ENCODE peak calls at places on chromosomes 4 and X, in six cellular contexts. I is GM12892, U is K562, L is HepG2, O is GM12878, E is H1. C is an unnamed sample.

GRCh38 chr4:24472514-24473308 is 111.6 kb downstream of the DHX15 start:
- DNase-seq in U (peak), L (peak), I (peak), E (peak), O (no peak), C (peak)

GRCh38 chr4:86544313-86544966 is 49.7 kb upstream of the PTPN13 start:
- DNase-seq in U (no peak), E (no peak), I (no peak), L (no peak), O (no peak), C (no peak)

GRCh38 chr4:17468638-17469221 is 43.2 kb downstream of the QDPR start:
- DNase-seq in E (no peak), I (no peak), L (peak), O (no peak), U (peak), C (no peak)

GRCh38 chr4:151874328-151874727 is 113.5 kb upstream of the GATB start:
- DNase-seq in U (no peak), O (no peak), E (no peak), I (no peak), L (no peak), C (no peak)

GRCh38 chrX:20285513-20285912 is 18.8 kb upstream of the RPS6KA3 start:
- DNase-seq in O (no peak), E (no peak), U (no peak), I (no peak), L (no peak), C (no peak)

GRCh38 chr4:173536808-173537429 is 6.9 kb upstream of the HAND2 start:
- DNase-seq in O (no peak), I (no peak), L (peak), E (peak), U (no peak), C (no peak)

GRCh38 chr4:62408467-62408866 is 1208.3 kb downstream of the ADGRL3 start:
- DNase-seq in L (no peak), I (no peak), E (no peak), O (no peak), U (no peak), C (no peak)

GRCh38 chrX:39513836-39514235 is 583.9 kb downstream of the BCOR start:
- DNase-seq in U (peak), E (no peak), L (no peak), O (no peak), I (no peak), C (no peak)

GRCh38 chr4:114326358-114326757 is 272.2 kb upstream of the UGT8 start:
- DNase-seq in I (no peak), O (no peak), E (no peak), U (no peak), L (no peak), C (no peak)

GRCh38 chrX:107775000-107775733 is 420 bp downstream of the TSC22D3 start:
- DNase-seq in I (no peak), L (no peak), E (peak), O (no peak), U (no peak), C (no peak)

GRCh38 chr4:158033416-158033863 is 139.4 kb downstream of the GASK1B start:
- DNase-seq in L (peak), U (no peak), E (no peak), O (no peak), I (no peak), C (no peak)

GRCh38 chr4:188417181-188417580 is 277.9 kb downstream of the TRIML1 start:
- DNase-seq in L (peak), I (no peak), E (no peak), O (no peak), U (no peak), C (no peak)

GRCh38 chrX:133413218-133413925 is 1.9 kb downstream of the GPC4 start:
- DNase-seq in U (no peak), L (no peak), I (no peak), O (no peak), E (no peak), C (no peak)

GRCh38 chr4:157514711-157515110 is 294.2 kb downstream of the GRIA2 start:
- DNase-seq in I (no peak), L (peak), O (no peak), E (peak), U (no peak), C (no peak)

GRCh38 chr4:15947684-15948083 is 9.1 kb upstream of the FGFBP1 start:
- DNase-seq in E (no peak), O (no peak), U (no peak), I (no peak), L (no peak), C (no peak)

GRCh38 chr4:31324814-31325213 is 604.6 kb downstream of the PCDH7 start:
- DNase-seq in E (no peak), I (no peak), L (no peak), U (no peak), O (no peak), C (no peak)

GRCh38 chrX:3939967-3940610 is 226.6 kb upstream of the PRKX start:
- DNase-seq in L (no peak), O (no peak), I (no peak), U (peak), E (no peak), C (no peak)

GRCh38 chr4:26936284-26937065 is 75.8 kb downstream of the STIM2 start:
- DNase-seq in E (no peak), O (no peak), U (peak), L (peak), I (no peak), C (no peak)

GRCh38 chr4:137678796-137679195 is 146.5 kb upstream of the PCDH18 start:
- DNase-seq in O (no peak), I (no peak), E (no peak), U (no peak), L (no peak), C (no peak)

GRCh38 chr4:132346016-132346415 is 803.1 kb upstream of the PCDH10 start:
- DNase-seq in O (no peak), E (no peak), U (no peak), I (no peak), L (no peak), C (no peak)

GRCh38 chrX:149569770-149570169 is 17.5 kb downstream of the MAGEA9B start:
- DNase-seq in E (no peak), O (no peak), I (no peak), U (no peak), L (no peak), C (no peak)

GRCh38 chrX:153580700-153581386 is 18.1 kb downstream of the CCNQ start:
- DNase-seq in L (peak), O (no peak), E (peak), I (no peak), U (peak), C (no peak)

GRCh38 chrX:153587342-153587741 is 11.6 kb downstream of the CCNQ start:
- DNase-seq in I (no peak), E (no peak), O (no peak), L (no peak), U (no peak), C (no peak)

GRCh38 chrX:153585827-153586226 is 13.1 kb downstream of the CCNQ start:
- DNase-seq in L (no peak), I (no peak), U (no peak), O (no peak), E (no peak), C (no peak)

GRCh38 chrX:153583433-153583832 is 15.5 kb downstream of the CCNQ start:
- DNase-seq in O (no peak), E (no peak), I (no peak), U (no peak), L (no peak), C (no peak)

DNA sequence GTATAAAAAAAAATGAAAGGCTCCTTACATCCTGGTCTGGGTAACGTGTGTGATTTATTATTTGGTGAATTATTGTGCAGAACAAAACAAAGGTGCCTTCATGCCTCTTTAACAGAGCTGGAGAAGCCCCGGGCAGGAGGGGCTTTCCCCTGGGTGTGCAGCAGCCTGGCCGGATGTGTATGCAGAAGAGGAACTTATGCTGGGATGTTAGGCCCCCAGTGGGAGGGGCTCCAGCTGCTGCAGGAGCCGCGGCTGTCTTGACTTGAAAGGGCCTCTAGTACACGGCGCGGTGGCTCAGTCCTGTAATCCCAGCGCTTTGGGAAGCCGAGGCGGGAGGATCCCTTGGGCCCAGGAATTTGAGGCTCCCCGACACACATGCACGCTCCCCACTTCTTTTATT is 16.0 kb downstream of the CCNQ start:
- DNase-seq in E (no peak), L (peak), O (peak), I (peak), U (peak), C (peak)
- TF ChIP-seq POLR2AphosphoS5 in E (no peak), L (no peak), O (no peak), I (no peak), U (no peak), C (no peak)

GRCh38 chr4:183507928-183508327 is 3.1 kb downstream of the ING2 start:
- DNase-seq in I (no peak), L (peak), O (no peak), U (peak), E (no peak), C (no peak)

GRCh38 chr4:183504930-183505555 is at the start of gene ING2:
- DNase-seq in L (peak), O (no peak), I (peak), E (peak), U (peak), C (peak)

GRCh38 chr4:183504064-183504929 is 561 bp upstream of the ING2 start:
- DNase-seq in I (peak), O (peak), U (peak), L (peak), E (peak), C (peak)

GRCh38 chr4:183506389-183506735 is 1.5 kb downstream of the ING2 start:
- DNase-seq in U (no peak), L (no peak), O (no peak), E (no peak), I (no peak), C (no peak)

GRCh38 chr4:183505556-183506388 is 914 bp downstream of the ING2 start:
- DNase-seq in I (peak), E (peak), U (peak), O (peak), L (peak), C (peak)
- TF ChIP-seq POLR2A in I (peak), E (peak), U (peak), O (peak), L (peak), C (peak)

GRCh38 chr4:164109517-164109916 is 615.0 kb downstream of the TMA16 start:
- DNase-seq in E (no peak), I (no peak), U (no peak), L (no peak), O (no peak), C (no peak)
- TF ChIP-seq TAF1 in E (no peak), I (no peak), U (no peak), L (no peak), O (no peak), C (no peak)

DNA sequence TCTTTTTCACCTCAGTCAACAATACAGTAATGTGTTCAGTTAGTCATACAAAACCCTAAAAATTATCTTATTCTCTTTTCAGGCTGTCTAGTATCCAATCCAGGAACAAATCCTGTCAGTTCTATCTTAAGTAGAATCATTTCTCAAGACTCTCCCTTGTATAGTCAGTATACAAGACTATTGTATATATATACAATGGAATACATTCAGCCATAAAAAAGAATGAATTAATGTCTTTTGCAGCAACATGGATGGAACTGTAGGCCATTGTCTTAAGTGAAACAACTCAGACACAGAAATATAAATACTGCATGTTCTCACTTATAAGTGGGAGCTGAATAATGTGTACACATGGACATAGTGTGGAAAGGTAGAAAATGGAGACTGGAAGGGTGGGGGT is 501.2 kb upstream of the ATOH1 start:
- DNase-seq in O (no peak), L (no peak), I (no peak), U (no peak), E (no peak), C (no peak)
- TF ChIP-seq POLR2AphosphoS5 in O (no peak), L (no peak), I (no peak), U (no peak), E (no peak), C (no peak)

GRCh38 chr4:186634591-186635128 is 79.3 kb upstream of the MTNR1A start:
- DNase-seq in U (no peak), I (no peak), L (no peak), O (no peak), E (no peak), C (no peak)

GRCh38 chr4:186630128-186630527 is 74.8 kb upstream of the MTNR1A start:
- DNase-seq in U (no peak), L (no peak), I (no peak), E (no peak), O (no peak), C (no peak)

GRCh38 chr4:186628058-186628711 is 72.8 kb upstream of the MTNR1A start:
- DNase-seq in L (no peak), U (no peak), E (no peak), O (no peak), I (no peak), C (no peak)

DNA sequence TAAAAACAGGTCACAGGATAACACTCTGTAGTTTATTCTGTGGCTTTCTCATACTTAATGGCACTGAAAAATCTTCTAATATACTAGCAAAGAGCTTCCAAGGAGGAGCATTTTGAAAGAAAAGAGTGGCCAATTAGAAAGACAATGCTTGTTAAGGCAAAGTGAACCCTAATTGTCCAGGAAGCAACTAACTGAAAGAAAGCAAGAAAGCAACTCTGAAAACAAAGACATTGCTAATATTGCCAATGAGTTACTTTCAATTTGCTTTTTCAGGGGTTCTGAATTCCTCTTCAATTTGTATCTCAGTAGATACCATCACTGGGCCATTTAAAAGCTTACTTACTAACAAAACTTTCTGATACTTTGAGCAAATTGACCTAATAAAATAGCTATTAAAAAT is 78.5 kb upstream of the MTNR1A start:
- DNase-seq in U (no peak), O (no peak), L (no peak), E (no peak), I (no peak), C (no peak)
- TF ChIP-seq POLR2A in U (no peak), O (no peak), L (no peak), E (no peak), I (no peak), C (no peak)

GRCh38 chr4:99815597-99816011 is 1.0 kb upstream of the DAPP1 start:
- DNase-seq in L (peak), I (no peak), U (no peak), E (no peak), O (no peak), C (no peak)
- TF ChIP-seq TAF1 in L (no peak), I (no peak), U (no peak), E (no peak), O (no peak), C (no peak)

DNA sequence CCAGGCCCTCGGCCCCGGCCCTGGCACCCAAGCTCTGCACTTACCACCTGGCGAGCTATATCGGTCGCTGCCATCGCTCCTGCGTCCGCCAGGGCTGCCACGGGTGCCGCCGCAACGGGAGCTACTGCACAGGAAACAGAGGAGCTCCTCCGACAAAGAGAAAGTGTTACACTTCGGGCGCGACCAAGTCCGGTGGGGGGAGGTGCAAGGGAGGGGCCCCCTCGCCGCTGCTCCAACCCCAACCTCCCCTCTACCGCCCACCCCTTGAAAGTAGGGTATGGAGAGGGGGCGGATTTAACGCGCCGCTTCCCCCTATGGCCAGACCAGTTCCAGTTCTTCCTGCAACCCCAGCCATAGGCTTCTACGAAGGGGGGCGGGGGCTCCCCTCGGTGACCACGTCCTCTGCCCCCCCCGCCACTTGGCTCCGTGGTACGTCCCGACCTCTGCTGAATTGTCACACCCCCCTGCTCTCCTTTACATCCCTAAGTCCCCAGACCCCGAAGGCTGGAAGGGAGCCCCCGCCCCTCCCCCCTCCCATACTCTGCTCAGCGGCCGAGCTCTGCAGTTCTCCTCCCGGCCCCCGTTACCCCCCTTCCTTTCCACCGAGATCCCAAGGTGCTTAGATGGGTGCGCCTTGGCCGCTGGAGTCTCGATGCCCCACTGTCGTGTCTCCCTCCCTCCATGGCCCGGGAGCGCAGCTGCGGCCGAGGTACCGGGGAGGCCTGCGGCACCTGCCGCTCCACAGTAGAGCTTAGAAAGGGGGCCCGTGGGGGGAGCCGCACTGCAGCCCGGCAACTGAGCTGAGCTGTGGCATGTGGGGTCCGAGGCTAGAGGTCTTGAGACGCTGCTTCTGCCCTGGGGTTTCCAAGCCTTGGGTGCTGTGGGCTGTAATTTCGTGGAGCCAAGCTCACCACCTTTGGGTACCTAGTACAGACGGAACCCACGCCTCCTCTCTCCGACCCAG is at the start of gene SEPTIN6:
- DNase-seq in L (peak), I (peak), U (peak), O (no peak), E (peak), C (peak)
- TF ChIP-seq POLR2AphosphoS5 in L (peak), I (peak), U (peak), O (peak), E (no peak), C (peak)